ENCODE peak calls at places on chromosome 12, in eight cellular contexts. L, C, F, J, I, H, N and V are unnamed samples.
A peak's percentile ranks its signal among the peaks of the same experiment; 100 is the strongest.

GRCh38 chr12:49970658-49971057 is 2.1 kb upstream of the AQP6 start:
- DNase-seq in C (no peak), F (no peak), J (no peak), L (no peak), H (no peak), I (no peak), N (no peak), V (no peak)

GRCh38 chr12:48933664-48934311 is 8.5 kb upstream of the FKBP11 start:
- DNase-seq in F (no peak), N (no peak), L (no peak), J (no peak), H (peak; percentile 23), C (no peak), I (no peak), V (no peak)

GRCh38 chr12:54629925-54630324 is 4.8 kb downstream of the LACRT start:
- DNase-seq in H (no peak), C (no peak), L (no peak), F (no peak), N (peak; percentile 24), J (no peak), I (no peak), V (no peak)

GRCh38 chr12:92574911-92575570 is 127.7 kb upstream of the PLEKHG7 start:
- DNase-seq in H (no peak), L (no peak), I (no peak), C (peak; percentile 31), F (no peak), J (no peak), N (no peak), V (no peak)

GRCh38 chr12:33476058-33476457 is 36.4 kb upstream of the SYT10 start:
- DNase-seq in L (no peak), I (no peak), J (no peak), C (no peak), N (no peak), F (no peak), H (no peak), V (no peak)

GRCh38 chr12:98606367-98606985 is 13.0 kb downstream of the SLC25A3 start:
- DNase-seq in J (no peak), F (no peak), C (no peak), H (no peak), I (no peak), N (no peak), L (no peak), V (no peak)

GRCh38 chr12:116247377-116247776 is 30.1 kb downstream of the MED13L start:
- DNase-seq in I (no peak), L (no peak), F (no peak), H (no peak), N (no peak), C (no peak), J (no peak), V (no peak)

GRCh38 chr12:52132754-52133161 is 53.3 kb downstream of the SMIM41 start:
- DNase-seq in N (no peak), J (no peak), F (no peak), C (no peak), H (peak; percentile 20), I (peak; percentile 84), L (no peak), V (no peak)

GRCh38 chr12:89706551-89707348 is 1.9 kb downstream of the ATP2B1 start:
- DNase-seq in N (no peak), J (no peak), C (peak; percentile 50), I (no peak), H (peak; percentile 76), F (peak; percentile 15), L (no peak), V (peak; percentile 19)
- TF ChIP-seq POLR2A in N (no peak), J (no peak), C (no peak), I (no peak), H (no peak), F (no peak), L (no peak), V (no peak)

GRCh38 chr12:10562306-10562933 is 51.0 kb downstream of the MAGOHB start:
- DNase-seq in N (no peak), L (no peak), C (peak; percentile 53), J (no peak), H (no peak), I (no peak), F (no peak), V (peak; percentile 67)
- TF ChIP-seq CTCF in N (peak; percentile 43), L (peak; percentile 35), C (peak; percentile 92), J (peak; percentile 54), H (peak; percentile 67), I (peak; percentile 52), F (peak; percentile 62), V (peak; percentile 84)

GRCh38 chr12:65703176-65703575 is 121.1 kb upstream of the HMGA2 start:
- DNase-seq in F (no peak), H (no peak), I (no peak), L (no peak), C (no peak), J (no peak), N (no peak), V (no peak)

GRCh38 chr12:65696227-65696626 is 128.1 kb upstream of the HMGA2 start:
- DNase-seq in C (peak; percentile 19), H (no peak), N (no peak), J (no peak), F (no peak), I (no peak), L (no peak), V (no peak)

GRCh38 chr12:65695077-65695865 is 129.0 kb upstream of the HMGA2 start:
- DNase-seq in F (no peak), C (peak; percentile 90), I (no peak), N (no peak), L (no peak), H (no peak), J (no peak), V (no peak)

GRCh38 chr12:65699251-65699650 is 125.0 kb upstream of the HMGA2 start:
- DNase-seq in N (no peak), I (no peak), L (no peak), C (peak; percentile 39), H (no peak), J (no peak), F (no peak), V (no peak)
- TF ChIP-seq POLR2A in N (no peak), I (no peak), L (no peak), C (no peak), H (no peak), J (no peak), F (no peak), V (no peak)

DNA sequence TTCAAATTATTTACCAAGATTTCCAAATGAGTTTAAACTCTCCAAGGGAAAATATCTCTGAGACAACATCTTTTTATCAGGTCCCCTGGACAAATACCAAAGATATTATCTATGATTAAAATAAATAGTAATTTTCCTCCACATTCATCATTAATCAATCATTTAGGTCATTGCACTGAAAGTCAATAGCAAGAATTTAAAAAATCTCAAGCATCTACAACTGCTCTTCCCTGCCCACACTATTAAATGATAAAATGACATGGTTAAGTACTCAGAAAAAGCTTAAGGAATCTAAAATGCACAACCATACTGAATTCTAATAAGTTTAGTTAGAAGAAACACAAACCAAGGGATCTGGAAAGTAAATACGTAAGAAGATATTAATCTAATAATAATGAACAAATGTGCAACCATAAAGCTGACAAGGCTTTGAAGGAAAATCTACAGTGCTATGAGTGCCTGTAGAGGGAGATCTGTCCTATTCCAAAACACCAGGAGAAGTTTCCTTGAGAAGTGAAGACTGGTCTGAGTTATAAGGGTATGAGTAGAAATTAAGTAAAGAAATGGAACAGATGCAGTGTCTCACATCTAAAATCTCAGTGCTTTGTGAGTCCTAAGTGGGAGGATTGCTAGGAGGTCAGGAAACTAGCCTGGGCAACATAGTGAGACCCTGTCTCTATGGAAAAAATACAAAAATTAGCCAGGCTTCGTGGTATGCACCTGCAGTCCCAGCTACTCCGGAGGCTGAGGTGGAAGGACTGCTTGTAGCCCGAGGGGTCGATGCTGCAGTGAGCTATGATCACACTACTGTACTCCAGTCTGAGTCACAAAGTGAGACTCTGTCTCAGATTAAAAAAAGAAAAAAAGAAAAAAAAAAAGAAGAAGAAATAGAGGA is 19.2 kb downstream of the INTS13 start:
- DNase-seq in N (no peak), H (no peak), F (no peak), L (no peak), C (no peak), J (no peak), I (no peak), V (no peak)
- TF ChIP-seq CTCF in N (no peak), H (no peak), F (peak; percentile 13), L (no peak), C (no peak), J (no peak), I (no peak), V (no peak)

DNA sequence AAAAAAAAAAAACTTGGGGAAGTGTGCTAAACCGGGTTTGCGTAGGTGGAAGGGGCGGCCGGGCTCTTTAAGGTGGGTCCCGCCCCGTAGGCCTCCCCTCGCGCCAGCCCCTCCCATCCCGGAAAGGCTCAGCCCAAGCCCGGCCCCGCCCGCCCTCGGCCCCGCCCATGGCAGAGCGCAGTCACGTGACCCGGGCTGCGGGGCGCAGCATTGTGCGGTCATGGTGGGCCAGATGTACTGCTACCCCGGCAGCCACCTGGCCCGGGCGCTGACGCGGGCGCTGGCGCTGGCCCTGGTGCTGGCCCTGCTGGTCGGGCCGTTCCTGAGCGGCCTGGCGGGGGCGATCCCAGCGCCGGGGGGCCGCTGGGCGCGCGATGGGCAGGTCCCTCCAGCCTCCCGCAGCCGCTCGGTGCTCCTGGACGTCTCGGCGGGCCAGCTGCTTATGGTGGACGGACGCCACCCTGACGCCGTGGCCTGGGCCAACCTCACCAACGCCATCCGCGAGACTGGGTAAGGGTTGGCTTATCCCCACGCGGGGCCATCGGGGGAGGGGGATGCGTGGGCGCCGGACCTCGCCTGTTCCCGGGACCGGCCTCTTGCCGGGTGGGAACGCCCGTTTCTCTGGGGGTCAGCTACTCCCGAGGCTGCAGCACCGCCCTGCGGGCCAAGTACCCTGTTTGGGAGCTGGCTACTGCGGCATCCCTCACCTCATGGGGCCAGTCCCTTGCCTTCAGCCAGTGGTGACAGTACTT is at the start of gene PLBD2:
- DNase-seq in C (peak; percentile 93), N (peak; percentile 97), L (peak; percentile 96), H (peak; percentile 98), I (peak; percentile 98), F (peak; percentile 94), J (peak; percentile 74), V (peak; percentile 92)
- TF ChIP-seq POLR2A in C (peak; percentile 86), N (no peak), L (peak; percentile 55), H (no peak), I (no peak), F (peak; percentile 67), J (peak; percentile 74), V (peak; percentile 37)

GRCh38 chr12:40375076-40375475 is 150.3 kb downstream of the LRRK2 start:
- DNase-seq in I (no peak), F (no peak), L (no peak), N (no peak), C (peak; percentile 37), H (no peak), J (no peak), V (no peak)
- TF ChIP-seq CTCF in I (no peak), F (no peak), L (no peak), N (no peak), C (peak; percentile 22), H (no peak), J (no peak), V (no peak)

GRCh38 chr12:132887513-132888341 is at the start of gene CHFR:
- DNase-seq in L (peak; percentile 96), H (peak; percentile 100), I (peak; percentile 99), J (peak; percentile 77), F (peak; percentile 97), C (peak; percentile 98), N (peak; percentile 97), V (peak; percentile 91)
- TF ChIP-seq POLR2A in L (no peak), H (no peak), I (peak; percentile 19), J (peak; percentile 33), F (no peak), C (peak; percentile 20), N (no peak), V (peak; percentile 45)